ENCODE peak calls at places on chromosomes 16 and 17, in four cellular contexts. X is NCI-H1105, M is HTR-8/SVneo, I is fibroblast of gingiva. S is an unnamed sample.

GRCh38 chr16:88826070-88826840 is 14.5 kb upstream of the APRT start:
- DNase-seq in X (no peak), M (no peak), I (no peak), S (no peak)

GRCh38 chr17:82892869-82893565 is 53.2 kb upstream of the ZNF750 start:
- DNase-seq in X (no peak), M (no peak), I (no peak), S (peak)

GRCh38 chr16:3761375-3762079 is 44.2 kb upstream of the TRAP1 start:
- DNase-seq in X (no peak), M (no peak), I (no peak), S (no peak)

GRCh38 chr17:76491271-76492184 is 9.7 kb downstream of the RHBDF2 start:
- DNase-seq in X (no peak), M (no peak), I (no peak), S (no peak)

GRCh38 chr17:48751733-48752398 is 23.3 kb upstream of the HOXB13 start:
- DNase-seq in X (no peak), M (no peak), I (no peak), S (no peak)

GRCh38 chr16:70483426-70483825 is 29.0 kb downstream of the FCSK start:
- DNase-seq in X (no peak), M (no peak), I (no peak), S (no peak)

GRCh38 chr16:3456374-3456773 is 12.9 kb downstream of the NAA60 start:
- DNase-seq in X (no peak), M (no peak), I (peak), S (peak)

GRCh38 chr17:78617371-78618061 is 40.3 kb upstream of the DNAH17 start:
- DNase-seq in X (no peak), M (no peak), I (no peak), S (no peak)

GRCh38 chr17:29570521-29570920 is 2.0 kb downstream of the TP53I13 start:
- DNase-seq in X (no peak), M (no peak), I (no peak), S (no peak)

GRCh38 chr17:49436174-49436573 is 21.5 kb upstream of the PHB1 start:
- DNase-seq in X (no peak), M (no peak), I (no peak), S (no peak)

GRCh38 chr17:57442914-57443571 is 186.7 kb downstream of the MSI2 start:
- DNase-seq in X (no peak), M (no peak), I (peak), S (peak)

GRCh38 chr16:57299009-57299718 is 14.7 kb upstream of the PLLP start:
- DNase-seq in X (no peak), M (peak), I (no peak), S (no peak)

GRCh38 chr17:64170286-64170685 is 40.3 kb upstream of the ERN1 start:
- DNase-seq in X (no peak), M (no peak), I (no peak), S (no peak)

GRCh38 chr16:78829280-78829679 is 729.8 kb downstream of the WWOX start:
- DNase-seq in X (no peak), M (no peak), I (no peak), S (no peak)